ENCODE peak calls at places on chromosomes 12 and 14, in seven cellular contexts. B is endothelial cell of umbilical vein, O is IMR-90, A is transverse colon, G is astrocyte, X is tibial artery, Z is right atrium auricular region. D is an unnamed sample.

GRCh38 chr14:93984987-93985410 is 8.6 kb upstream of the ASB2 start:
- DNase-seq in A (peak; percentile 48), O (peak; percentile 91), G (peak; percentile 96), X (peak; percentile 83), Z (no peak), B (no peak), D (peak; percentile 89)

GRCh38 chr14:45716506-45716905 is 463.5 kb upstream of the MIS18BP1 start:
- DNase-seq in X (no peak), O (no peak), A (no peak), Z (no peak), B (no peak), G (no peak), D (no peak)

GRCh38 chr12:105705765-105706164 is 375.3 kb downstream of the C12orf75 start:
- DNase-seq in B (peak; percentile 77), A (peak; percentile 53), G (peak; percentile 55), O (peak; percentile 67), Z (peak; percentile 71), X (peak; percentile 70), D (peak; percentile 58)

GRCh38 chr12:15088115-15088514 is 115.3 kb downstream of the PDE6H start:
- DNase-seq in X (no peak), B (no peak), A (no peak), O (no peak), Z (no peak), G (no peak), D (no peak)

GRCh38 chr12:67545298-67545697 is 103.2 kb upstream of the DYRK2 start:
- DNase-seq in O (no peak), X (no peak), B (no peak), A (no peak), Z (no peak), G (no peak), D (no peak)

GRCh38 chr14:76647699-76648298 is 113.5 kb upstream of the VASH1 start:
- DNase-seq in G (peak; percentile 36), A (peak; percentile 10), O (peak; percentile 59), Z (no peak), X (no peak), B (peak; percentile 47), D (peak; percentile 29)

GRCh38 chr12:47080725-47081502 is 1.2 kb upstream of the AMIGO2 start:
- DNase-seq in B (peak; percentile 88), G (peak; percentile 80), O (peak; percentile 50), Z (peak; percentile 76), A (peak; percentile 58), X (peak; percentile 81), D (peak; percentile 70)

GRCh38 chr12:12086975-12087692 is 16.4 kb downstream of the BCL2L14 start:
- DNase-seq in B (no peak), X (no peak), A (no peak), Z (no peak), G (no peak), O (no peak), D (no peak)

GRCh38 chr14:96038558-96038919 is 623 bp upstream of the C14orf132 start:
- DNase-seq in A (no peak), X (no peak), B (peak; percentile 3), Z (no peak), G (no peak), O (no peak), D (no peak)

GRCh38 chr12:124829708-124830304 is 33.9 kb downstream of the SCARB1 start:
- DNase-seq in G (no peak), Z (no peak), X (no peak), A (no peak), B (no peak), O (no peak), D (no peak)
- TF ChIP-seq CTCF in G (no peak), Z (no peak), X (no peak), A (no peak), B (no peak), O (no peak), D (no peak)

GRCh38 chr12:49892732-49893317 is 10.9 kb downstream of the FAIM2 start:
- DNase-seq in O (no peak), Z (no peak), A (no peak), X (no peak), G (no peak), B (no peak), D (no peak)
- H3K27me3 ChIP-seq in O (peaks cover 47% of the 10 kb centered on the region), Z (no peaks in the 10 kb centered on the region), A (no peaks in the 10 kb centered on the region), X (no peaks in the 10 kb centered on the region), G (peaks cover 3% of the 10 kb centered on the region), B (no peaks in the 10 kb centered on the region), D (peaks cover 21% of the 10 kb centered on the region)

GRCh38 chr12:38956337-38956736 is 50.9 kb upstream of the CPNE8 start:
- DNase-seq in X (no peak), Z (no peak), G (peak; percentile 82), A (no peak), B (no peak), O (no peak), D (no peak)

GRCh38 chr12:38961044-38961443 is 55.7 kb upstream of the CPNE8 start:
- DNase-seq in A (no peak), B (no peak), O (no peak), X (no peak), Z (no peak), G (no peak), D (no peak)

DNA sequence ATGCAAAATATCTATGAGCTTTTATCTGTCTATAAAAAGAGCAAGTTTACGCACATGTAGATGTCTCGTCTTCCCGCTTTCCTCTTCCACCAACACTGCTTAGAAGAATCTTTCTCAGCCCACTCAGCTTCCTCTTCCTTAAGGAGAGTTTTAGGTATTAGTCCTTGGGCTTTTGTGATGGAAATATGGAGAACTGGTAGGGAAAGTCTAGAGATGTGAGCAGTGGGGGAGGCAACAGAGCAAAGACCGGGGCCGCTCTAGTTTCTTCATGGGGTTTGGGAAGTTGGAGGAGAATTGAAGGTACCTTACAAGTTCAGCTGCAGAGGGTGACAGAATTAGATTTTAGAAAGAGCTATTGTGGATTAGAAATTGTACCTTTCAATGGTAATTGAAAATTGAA is 56.3 kb upstream of the CPNE8 start:
- DNase-seq in B (no peak), Z (no peak), O (no peak), G (no peak), A (no peak), X (no peak), D (no peak)
- TF ChIP-seq CTCF in B (no peak), Z (no peak), O (no peak), G (no peak), A (no peak), X (no peak), D (no peak)

GRCh38 chr12:54038760-54039414 is 6.0 kb downstream of the HOXC5 start:
- DNase-seq in B (no peak), O (no peak), X (no peak), A (no peak), Z (no peak), G (no peak), D (no peak)

GRCh38 chr12:54040148-54040494 is 7.3 kb downstream of the HOXC5 start:
- DNase-seq in X (peak; percentile 72), G (no peak), O (no peak), Z (no peak), B (no peak), A (no peak), D (no peak)

GRCh38 chr12:54040648-54041047 is 7.8 kb downstream of the HOXC5 start:
- DNase-seq in O (no peak), B (no peak), Z (no peak), X (no peak), A (no peak), G (no peak), D (no peak)

GRCh38 chr12:54038260-54038759 is 5.5 kb downstream of the HOXC5 start:
- DNase-seq in O (no peak), G (no peak), B (no peak), A (no peak), X (no peak), Z (no peak), D (no peak)

GRCh38 chr12:54039417-54040147 is 6.7 kb downstream of the HOXC5 start:
- DNase-seq in O (no peak), X (peak; percentile 81), G (no peak), B (no peak), A (no peak), Z (no peak), D (no peak)
- H3K27me3 ChIP-seq in O (peaks cover 75% of the 10 kb centered on the region), X (no peaks in the 10 kb centered on the region), G (peaks cover 75% of the 10 kb centered on the region), B (peaks cover 80% of the 10 kb centered on the region), A (peaks cover 100% of the 10 kb centered on the region), Z (no peaks in the 10 kb centered on the region), D (peaks cover 72% of the 10 kb centered on the region)

GRCh38 chr14:69803753-69804152 is 6.7 kb upstream of the SLC10A1 start:
- DNase-seq in O (no peak), A (no peak), B (no peak), X (no peak), Z (no peak), G (no peak), D (no peak)
- TF ChIP-seq CTCF in O (no peak), A (no peak), B (no peak), X (no peak), Z (no peak), G (no peak), D (no peak)

DNA sequence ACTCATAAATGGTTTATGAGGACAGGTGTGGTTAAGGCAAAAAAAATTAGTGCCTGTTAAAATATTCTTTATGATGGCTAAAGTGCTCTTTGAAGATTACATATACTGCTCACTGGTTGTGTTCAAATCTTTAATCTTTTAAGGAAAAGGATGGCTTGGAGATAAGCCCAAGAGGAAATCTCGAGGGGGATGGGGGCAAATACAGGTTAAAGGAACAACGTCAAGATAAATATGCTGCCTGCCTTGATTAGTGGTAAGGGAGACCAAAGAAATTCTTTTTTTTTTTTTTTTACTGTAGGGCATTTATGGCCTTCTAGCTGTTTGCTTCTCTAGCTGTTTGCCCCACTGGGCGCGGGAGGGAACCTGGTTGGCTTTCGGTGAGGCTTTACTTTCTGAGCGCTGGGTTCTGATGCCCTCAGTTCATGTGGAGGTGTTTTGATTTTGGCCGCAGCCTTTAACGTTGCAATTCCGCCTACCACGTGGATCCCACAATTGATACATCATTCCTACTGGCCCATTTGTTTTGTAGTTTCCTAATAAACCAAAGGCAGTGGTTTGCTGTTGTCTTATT is 5.6 kb downstream of the CCND2 start:
- DNase-seq in G (no peak), X (no peak), A (peak; percentile 66), B (no peak), Z (no peak), O (no peak), D (no peak)
- H3K27me3 ChIP-seq in G (peaks cover 45% of the 10 kb centered on the region), X (no peaks in the 10 kb centered on the region), A (no peaks in the 10 kb centered on the region), B (peaks cover 23% of the 10 kb centered on the region), Z (no peaks in the 10 kb centered on the region), O (peaks cover 23% of the 10 kb centered on the region), D (peaks cover 21% of the 10 kb centered on the region)